ENCODE peak calls at places on chromosomes 16 and 17, in eight cellular contexts. G, K, S, P, T, W, V and D are unnamed samples.

GRCh38 chr16:60180609-60181008 is 1446.5 kb upstream of the GOT2 start:
- DNase-seq in V (no peak), P (no peak), S (no peak), G (no peak), W (no peak), K (no peak), T (no peak), D (no peak)

GRCh38 chr17:82215095-82215971 is 2.7 kb upstream of the CCDC57 start:
- DNase-seq in K (no peak), W (no peak), G (no peak), T (no peak), S (no peak), P (no peak), V (no peak), D (no peak)

GRCh38 chr17:72296456-72296855 is 175.6 kb downstream of the SOX9 start:
- DNase-seq in S (no peak), P (no peak), W (no peak), K (peak), T (no peak), G (no peak), V (no peak), D (no peak)

GRCh38 chr17:38395090-38395489 is 33.2 kb upstream of the ARHGAP23 start:
- DNase-seq in W (no peak), P (no peak), T (no peak), V (no peak), K (no peak), G (no peak), S (no peak), D (no peak)

GRCh38 chr17:74449773-74450172 is 16.7 kb upstream of the CD300A start:
- DNase-seq in V (no peak), G (no peak), S (no peak), K (no peak), W (no peak), P (no peak), T (no peak), D (no peak)

GRCh38 chr16:30065943-30066881 is 652 bp downstream of the ALDOA start:
- DNase-seq in T (no peak), P (peak), S (no peak), K (no peak), W (no peak), G (no peak), V (no peak), D (peak)

GRCh38 chr17:75752405-75753192 is 12.4 kb downstream of the GALK1 start:
- DNase-seq in G (no peak), K (no peak), V (no peak), W (no peak), T (no peak), S (no peak), P (no peak), D (no peak)

GRCh38 chr17:69523252-69523861 is 108.9 kb downstream of the MAP2K6 start:
- DNase-seq in V (no peak), G (no peak), K (no peak), W (no peak), T (peak), S (peak), P (no peak), D (no peak)

GRCh38 chr16:75109732-75110243 is 6.8 kb downstream of the LDHD start:
- DNase-seq in T (peak), G (no peak), V (no peak), S (peak), K (peak), P (peak), W (peak), D (no peak)

GRCh38 chr17:80781188-80781577 is 210.5 kb upstream of the CHMP6 start:
- DNase-seq in G (no peak), T (no peak), P (no peak), W (no peak), S (no peak), K (no peak), V (no peak), D (no peak)

GRCh38 chr16:85573696-85574641 is 39.2 kb upstream of the GSE1 start:
- DNase-seq in V (no peak), T (no peak), G (no peak), K (no peak), P (peak), S (peak), W (no peak), D (no peak)

GRCh38 chr17:75352079-75352569 is 53.4 kb downstream of the GRB2 start:
- DNase-seq in W (no peak), V (no peak), K (no peak), S (peak), P (no peak), T (peak), G (no peak), D (no peak)

GRCh38 chr17:15343749-15344148 is 2.4 kb upstream of the TEKT3 start:
- DNase-seq in W (no peak), K (no peak), S (peak), G (no peak), P (no peak), V (no peak), T (no peak), D (no peak)

GRCh38 chr17:41434313-41434895 is 6.4 kb downstream of the KRT38 start:
- DNase-seq in S (no peak), W (no peak), V (no peak), T (no peak), P (no peak), K (no peak), G (no peak), D (no peak)

GRCh38 chr17:83186226-83186625 is 106.8 kb downstream of the METRNL start:
- DNase-seq in P (peak), K (no peak), T (peak), G (no peak), W (no peak), V (no peak), S (no peak), D (no peak)

GRCh38 chr16:69564845-69565610 is 738 bp upstream of the NFAT5 start:
- DNase-seq in T (no peak), W (no peak), S (peak), V (no peak), G (no peak), P (no peak), K (no peak), D (no peak)

GRCh38 chr16:68074850-68075249 is 10.3 kb upstream of the NFATC3 start:
- DNase-seq in W (no peak), G (no peak), V (no peak), S (no peak), P (no peak), T (no peak), K (no peak), D (no peak)